ENCODE peak calls at places on chromosomes 12 and 14, in ten cellular contexts. L, Q, A, C, G, Y, T, W, F and N are unnamed samples.

GRCh38 chr12:66428261-66428660 is 126.0 kb downstream of the HELB start:
- DNase-seq in L (no peak), Q (no peak), A (no peak), C (no peak), G (no peak), Y (no peak), T (no peak), W (no peak), F (no peak), N (no peak)

GRCh38 chr14:50955373-50956043 is 11.2 kb upstream of the PYGL start:
- DNase-seq in L (peak), Q (peak), A (peak), C (peak), G (peak), Y (peak), T (peak), W (peak), F (peak), N (no peak)

GRCh38 chr12:82474798-82475184 is 116.5 kb downstream of the METTL25 start:
- DNase-seq in L (peak), Q (peak), A (peak), C (no peak), G (no peak), Y (peak), T (peak), W (no peak), F (no peak), N (no peak)

GRCh38 chr14:35408026-35408425 is 3.5 kb upstream of the NFKBIA start:
- DNase-seq in L (no peak), Q (no peak), A (no peak), C (no peak), G (no peak), Y (no peak), T (no peak), W (no peak), F (no peak), N (no peak)

GRCh38 chr14:67886221-67886620 is 66.6 kb downstream of the RAD51B start:
- DNase-seq in L (no peak), Q (no peak), A (no peak), C (no peak), G (no peak), Y (no peak), T (no peak), W (no peak), F (no peak), N (no peak)

GRCh38 chr12:66740257-66740656 is 61.4 kb upstream of the GRIP1 start:
- DNase-seq in L (no peak), Q (no peak), A (peak), C (no peak), G (no peak), Y (peak), T (no peak), W (no peak), F (no peak), N (no peak)

GRCh38 chr12:77190022-77190421 is 124.7 kb upstream of the E2F7 start:
- DNase-seq in L (peak), Q (peak), A (no peak), C (no peak), G (peak), Y (peak), T (peak), W (no peak), F (no peak), N (peak)

GRCh38 chr14:64639340-64639821 is 64.8 kb upstream of the PLEKHG3 start:
- DNase-seq in L (no peak), Q (no peak), A (peak), C (peak), G (no peak), Y (peak), T (peak), W (no peak), F (peak), N (no peak)

GRCh38 chr14:100030441-100031153 is 34.6 kb upstream of the EVL start:
- DNase-seq in L (peak), Q (peak), A (peak), C (no peak), G (peak), Y (peak), T (peak), W (peak), F (no peak), N (peak)

GRCh38 chr14:94009767-94010166 is 12.7 kb downstream of the CCDC197 start:
- DNase-seq in L (peak), Q (peak), A (peak), C (no peak), G (peak), Y (peak), T (peak), W (no peak), F (peak), N (peak)

GRCh38 chr12:119780786-119781434 is 96.2 kb downstream of the CIT start:
- DNase-seq in L (peak), Q (peak), A (peak), C (peak), G (no peak), Y (peak), T (peak), W (peak), F (no peak), N (no peak)

GRCh38 chr14:94924189-94924588 is 154.3 kb upstream of the GSC start:
- DNase-seq in L (no peak), Q (no peak), A (no peak), C (no peak), G (no peak), Y (no peak), T (no peak), W (no peak), F (no peak), N (no peak)

GRCh38 chr12:106581543-106582263 is 1.1 kb upstream of the RFX4 start:
- DNase-seq in L (no peak), Q (no peak), A (no peak), C (peak), G (no peak), Y (no peak), T (peak), W (peak), F (no peak), N (no peak)

GRCh38 chr12:46661161-46661845 is 164.5 kb downstream of the SLC38A4 start:
- DNase-seq in L (peak), Q (peak), A (peak), C (peak), G (peak), Y (peak), T (peak), W (peak), F (peak), N (peak)

GRCh38 chr12:85654456-85654840 is 181.8 kb downstream of the RASSF9 start:
- DNase-seq in L (no peak), Q (no peak), A (no peak), C (no peak), G (no peak), Y (no peak), T (no peak), W (no peak), F (no peak), N (no peak)

GRCh38 chr12:113057565-113058485 is 1.3 kb downstream of the DTX1 start:
- DNase-seq in L (no peak), Q (no peak), A (no peak), C (peak), G (no peak), Y (no peak), T (no peak), W (no peak), F (no peak), N (no peak)

GRCh38 chr12:108616941-108617858 is 16.5 kb downstream of the SELPLG start:
- DNase-seq in L (no peak), Q (peak), A (no peak), C (no peak), G (no peak), Y (peak), T (no peak), W (peak), F (peak), N (no peak)

GRCh38 chr12:123723765-123724164 is 11.6 kb downstream of the ATP6V0A2 start:
- DNase-seq in L (no peak), Q (no peak), A (no peak), C (no peak), G (no peak), Y (no peak), T (no peak), W (no peak), F (no peak), N (no peak)

GRCh38 chr12:26370098-26370497 is 174.7 kb downstream of the SSPN start:
- DNase-seq in L (no peak), Q (no peak), A (no peak), C (no peak), G (no peak), Y (no peak), T (no peak), W (no peak), F (no peak), N (no peak)

GRCh38 chr12:121796855-121797751 is 3.6 kb upstream of the RHOF start:
- DNase-seq in L (peak), Q (peak), A (peak), C (peak), G (no peak), Y (peak), T (peak), W (peak), F (no peak), N (no peak)

GRCh38 chr14:65832431-65833253 is 420.1 kb downstream of the FUT8 start:
- DNase-seq in L (peak), Q (peak), A (peak), C (peak), G (no peak), Y (no peak), T (peak), W (peak), F (no peak), N (no peak)

GRCh38 chr14:54446201-54446693 is 5.1 kb upstream of the CNIH1 start:
- DNase-seq in L (peak), Q (peak), A (peak), C (no peak), G (no peak), Y (peak), T (peak), W (no peak), F (no peak), N (peak)

GRCh38 chr14:50099335-50099734 is 17.0 kb downstream of the VCPKMT start:
- DNase-seq in L (no peak), Q (no peak), A (peak), C (no peak), G (no peak), Y (peak), T (no peak), W (no peak), F (no peak), N (no peak)

GRCh38 chr12:45227668-45228067 is 11.8 kb downstream of the ANO6 start:
- DNase-seq in L (no peak), Q (no peak), A (no peak), C (no peak), G (no peak), Y (no peak), T (no peak), W (no peak), F (no peak), N (no peak)

GRCh38 chr12:122130150-122130549 is 43.9 kb downstream of the IL31 start:
- DNase-seq in L (peak), Q (peak), A (peak), C (no peak), G (no peak), Y (peak), T (no peak), W (no peak), F (no peak), N (peak)

GRCh38 chr12:127742231-127742630 is 524.7 kb upstream of the TMEM132C start:
- DNase-seq in L (no peak), Q (no peak), A (no peak), C (no peak), G (no peak), Y (no peak), T (no peak), W (no peak), F (no peak), N (no peak)

GRCh38 chr14:105330491-105330895 is 15.9 kb downstream of the PACS2 start:
- DNase-seq in L (peak), Q (peak), A (peak), C (no peak), G (no peak), Y (peak), T (peak), W (no peak), F (no peak), N (no peak)

GRCh38 chr12:25972783-25973182 is 14.3 kb downstream of the RASSF8 start:
- DNase-seq in L (peak), Q (peak), A (peak), C (no peak), G (no peak), Y (peak), T (peak), W (no peak), F (no peak), N (no peak)

GRCh38 chr14:65238456-65238855 is 136.1 kb upstream of the MAX start:
- DNase-seq in L (peak), Q (peak), A (peak), C (no peak), G (peak), Y (peak), T (peak), W (no peak), F (no peak), N (peak)

GRCh38 chr14:77457115-77457521 is 283 bp downstream of the VIPAS39 start:
- DNase-seq in L (no peak), Q (no peak), A (no peak), C (no peak), G (no peak), Y (peak), T (no peak), W (no peak), F (no peak), N (no peak)

GRCh38 chr14:72747652-72748051 is 146.2 kb downstream of the DPF3 start:
- DNase-seq in L (no peak), Q (no peak), A (no peak), C (no peak), G (no peak), Y (no peak), T (no peak), W (no peak), F (no peak), N (no peak)

GRCh38 chr12:65123435-65124063 is 2.4 kb upstream of the WIF1 start:
- DNase-seq in L (peak), Q (peak), A (peak), C (peak), G (no peak), Y (no peak), T (peak), W (no peak), F (peak), N (no peak)

GRCh38 chr14:69891422-69891821 is 12.2 kb downstream of the SMOC1 start:
- DNase-seq in L (no peak), Q (no peak), A (no peak), C (peak), G (no peak), Y (no peak), T (no peak), W (no peak), F (no peak), N (no peak)

GRCh38 chr14:96252323-96253052 is 3.5 kb upstream of the BDKRB1 start:
- DNase-seq in L (no peak), Q (no peak), A (no peak), C (no peak), G (no peak), Y (no peak), T (no peak), W (no peak), F (no peak), N (no peak)

GRCh38 chr12:89060133-89060532 is 292.2 kb downstream of the DUSP6 start:
- DNase-seq in L (no peak), Q (no peak), A (no peak), C (peak), G (no peak), Y (no peak), T (peak), W (no peak), F (no peak), N (no peak)

DNA sequence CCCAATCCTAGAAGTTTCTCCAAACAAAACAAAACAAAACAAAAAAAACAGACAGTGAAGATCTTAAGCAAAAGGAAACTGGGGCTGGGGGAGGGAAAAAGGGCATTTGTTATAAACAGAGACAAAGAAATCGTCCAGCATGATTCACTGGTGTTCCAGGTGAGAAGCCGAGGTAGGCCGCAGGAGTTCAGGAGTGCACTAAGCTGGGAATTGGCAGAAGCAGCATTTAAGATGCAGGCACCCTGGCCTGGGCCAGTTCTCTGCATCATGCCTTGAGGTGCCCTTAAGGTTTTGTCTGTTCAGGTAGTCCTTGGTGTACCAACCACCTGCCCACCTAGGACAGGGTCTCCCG is 11.2 kb downstream of the TBX3 start:
- DNase-seq in L (no peak), Q (no peak), A (peak), C (no peak), G (no peak), Y (no peak), T (no peak), W (no peak), F (no peak), N (no peak)
- H3K4me3 ChIP-seq in L (no peak), Q (no peak), A (peak), C (no peak), G (peak), Y (peak), T (peak), W (no peak), F (no peak), N (no peak)

GRCh38 chr12:100207311-100207710 is 6.7 kb downstream of the ACTR6 start:
- DNase-seq in L (no peak), Q (no peak), A (no peak), C (no peak), G (no peak), Y (no peak), T (no peak), W (no peak), F (no peak), N (no peak)
- TF ChIP-seq CTCF in L (no peak), Q (no peak), A (no peak), C (no peak), G (no peak), Y (no peak), T (no peak), W (no peak), F (no peak), N (no peak)

DNA sequence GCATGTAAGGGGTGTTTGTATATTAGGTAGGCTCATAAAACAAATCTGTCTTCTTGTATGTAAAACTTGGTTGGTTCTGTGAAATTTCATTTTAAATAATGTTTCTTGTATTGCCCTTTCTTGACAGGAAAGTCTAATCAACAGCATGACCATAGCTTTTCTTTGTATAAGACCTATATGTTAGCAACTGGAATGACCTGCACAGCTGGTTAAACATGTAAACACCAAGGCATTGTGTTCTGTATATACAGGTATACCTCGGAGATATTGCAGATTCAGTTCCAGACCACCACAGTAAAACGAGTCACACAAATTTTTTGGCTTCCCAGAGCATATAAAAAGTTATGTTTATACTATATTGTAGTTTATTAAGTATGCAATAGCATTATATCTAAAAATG is 183.6 kb downstream of the ERC1 start:
- DNase-seq in L (no peak), Q (no peak), A (no peak), C (no peak), G (no peak), Y (no peak), T (no peak), W (no peak), F (no peak), N (no peak)
- H3K4me3 ChIP-seq in L (no peak), Q (no peak), A (no peak), C (no peak), G (no peak), Y (no peak), T (no peak), W (no peak), F (no peak), N (no peak)

GRCh38 chr14:23299558-23299957 is 3.1 kb downstream of the PPP1R3E start:
- DNase-seq in L (peak), Q (peak), A (peak), C (no peak), G (no peak), Y (peak), T (peak), W (peak), F (peak), N (no peak)
- TF ChIP-seq CTCF in L (peak), Q (no peak), A (peak), C (peak), G (peak), Y (peak), T (peak), W (peak), F (peak), N (peak)

DNA sequence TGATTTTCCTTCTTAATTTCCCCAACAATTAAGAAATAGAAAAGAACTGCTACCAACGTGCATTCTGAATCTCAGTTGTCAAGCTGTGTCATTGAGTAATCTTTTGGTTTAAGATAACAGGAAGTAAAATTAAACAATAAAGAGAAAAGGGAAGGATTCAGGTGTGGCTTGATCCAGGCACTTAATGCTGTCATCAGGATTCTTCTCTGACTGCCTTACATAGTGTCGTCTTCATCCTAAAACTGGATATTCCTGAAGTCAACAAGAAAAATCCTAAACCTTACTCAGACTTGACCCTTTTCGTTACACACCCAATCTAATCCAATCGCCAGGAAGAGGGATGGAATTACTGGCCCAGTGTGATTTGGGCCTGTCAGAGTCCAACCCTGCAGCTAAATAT is 443.8 kb downstream of the MED13L start:
- DNase-seq in L (no peak), Q (no peak), A (no peak), C (no peak), G (no peak), Y (no peak), T (no peak), W (no peak), F (no peak), N (no peak)
- H3K4me3 ChIP-seq in L (no peak), Q (no peak), A (no peak), C (no peak), G (no peak), Y (no peak), T (no peak), W (no peak), F (no peak), N (no peak)

DNA sequence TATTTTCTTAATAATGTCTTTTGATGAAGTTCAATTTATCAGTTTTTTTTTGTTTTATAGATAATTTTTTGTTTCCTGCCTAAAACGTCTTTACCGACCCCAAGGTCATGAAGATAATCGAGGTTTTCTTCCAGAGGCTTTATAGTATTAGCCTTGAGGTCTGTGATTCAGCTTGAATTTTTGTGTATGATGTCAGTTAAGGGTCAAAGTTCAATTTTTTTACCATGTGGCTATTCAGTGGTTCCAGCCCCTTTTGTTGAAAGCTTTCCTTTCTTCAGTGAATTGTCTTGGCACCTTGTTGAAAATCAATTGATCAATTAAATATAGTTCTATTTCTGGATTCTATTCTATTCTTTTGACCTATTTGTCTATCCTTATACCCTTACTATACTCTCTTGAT is 3.2 kb upstream of the MGST1 start:
- DNase-seq in L (no peak), Q (peak), A (peak), C (no peak), G (no peak), Y (peak), T (no peak), W (no peak), F (no peak), N (no peak)
- TF ChIP-seq CTCF in L (no peak), Q (no peak), A (no peak), C (no peak), G (no peak), Y (no peak), T (no peak), W (no peak), F (no peak), N (no peak)